ENCODE peak calls at places on chromosomes 7 and 10, in seven cellular contexts. W is transverse colon, P is Panc1, U is H1, Z is stomach, V is esophagus muscularis mucosa, T is prostate gland. O is an unnamed sample.
A peak's percentile ranks its signal among the peaks of the same experiment; 100 is the strongest.

GRCh38 chr7:157293413-157293788 is 43.4 kb upstream of the DNAJB6 start:
- DNase-seq in T (no peak), W (no peak), U (no peak), P (no peak), V (no peak), Z (no peak), O (no peak)

GRCh38 chr7:157276731-157277562 is 59.9 kb upstream of the DNAJB6 start:
- DNase-seq in T (no peak), U (peak; percentile 46), Z (no peak), P (no peak), W (no peak), V (no peak), O (no peak)

GRCh38 chr10:47020491-47020890 is 109.3 kb downstream of the PTPN20 start:
- DNase-seq in T (peak; percentile 3), V (no peak), P (no peak), W (no peak), U (no peak), Z (peak; percentile 22), O (no peak)

GRCh38 chr7:69429817-69430501 is 168.3 kb upstream of the AUTS2 start:
- DNase-seq in Z (no peak), W (peak; percentile 8), V (no peak), U (no peak), T (no peak), P (no peak), O (no peak)

GRCh38 chr10:101840741-101841453 is 2.7 kb downstream of the KCNIP2 start:
- DNase-seq in T (peak; percentile 55), W (peak; percentile 80), U (peak; percentile 96), Z (peak; percentile 78), P (no peak), V (no peak), O (no peak)

GRCh38 chr10:117324367-117324766 is 50.9 kb downstream of the PDZD8 start:
- DNase-seq in T (no peak), P (no peak), V (no peak), U (no peak), Z (no peak), W (no peak), O (no peak)

GRCh38 chr7:33720139-33720538 is 185.2 kb upstream of the BMPER start:
- DNase-seq in U (no peak), V (no peak), T (no peak), Z (no peak), P (no peak), W (no peak), O (no peak)

GRCh38 chr10:80187465-80188409 is 17.6 kb downstream of the ANXA11 start:
- DNase-seq in Z (peak; percentile 62), W (peak; percentile 83), P (no peak), U (no peak), T (peak; percentile 55), V (no peak), O (no peak)

GRCh38 chr7:44729949-44730590 is 18.6 kb upstream of the ZMIZ2 start:
- DNase-seq in T (no peak), V (no peak), Z (no peak), U (no peak), W (no peak), P (no peak), O (no peak)

DNA sequence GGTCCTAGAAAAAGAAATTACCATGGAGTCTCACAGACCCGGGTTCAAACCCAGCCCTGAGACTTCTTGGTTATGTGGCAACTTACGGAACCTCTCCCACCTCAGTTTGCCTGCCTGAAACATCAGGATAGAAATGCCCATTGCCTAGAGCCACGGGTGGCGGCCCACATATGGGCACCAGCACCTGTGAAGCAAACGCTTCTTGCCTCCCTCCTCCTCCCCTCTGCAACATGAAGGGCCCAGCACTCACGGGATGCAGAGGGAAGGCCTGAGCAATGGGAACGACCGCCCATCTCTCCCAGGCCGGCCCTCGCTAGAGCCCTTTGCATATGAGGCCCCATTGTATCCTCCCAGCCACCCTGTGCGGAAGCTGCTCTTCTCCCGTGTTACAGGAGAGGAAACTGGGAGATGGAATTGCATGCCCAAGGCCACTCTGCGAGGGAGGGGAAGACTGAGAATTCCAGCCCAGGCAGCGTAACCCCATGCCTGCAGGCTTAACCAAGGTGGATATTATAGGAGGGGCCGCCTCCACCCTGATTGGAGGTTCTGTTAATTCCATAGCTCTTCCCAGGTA is 88.2 kb downstream of the RGS10 start:
- DNase-seq in W (no peak), T (no peak), P (no peak), U (no peak), V (no peak), Z (no peak), O (no peak)
- H3K27ac ChIP-seq in W (no peak overlapping the region), T (no peak overlapping the region), P (no peak overlapping the region), U (no peak overlapping the region), V (no peak overlapping the region), Z (no peak overlapping the region), O (no peak overlapping the region)

GRCh38 chr7:95623788-95624187 is 27.5 kb upstream of the PDK4 start:
- DNase-seq in W (no peak), P (no peak), T (no peak), V (no peak), U (no peak), Z (no peak), O (no peak)

GRCh38 chr7:95631545-95631944 is 35.2 kb upstream of the PDK4 start:
- DNase-seq in V (no peak), U (no peak), T (no peak), P (no peak), Z (no peak), W (no peak), O (peak; percentile 39)

GRCh38 chr7:95630702-95631458 is 34.6 kb upstream of the PDK4 start:
- DNase-seq in T (peak; percentile 61), V (no peak), Z (no peak), P (no peak), U (no peak), W (no peak), O (no peak)

GRCh38 chr7:95632609-95633008 is 36.3 kb upstream of the PDK4 start:
- DNase-seq in V (no peak), W (no peak), U (no peak), Z (no peak), P (no peak), T (no peak), O (no peak)

GRCh38 chr7:95628831-95629439 is 32.6 kb upstream of the PDK4 start:
- DNase-seq in W (no peak), U (no peak), T (no peak), V (no peak), P (no peak), Z (no peak), O (no peak)
- TF ChIP-seq POLR2AphosphoS5 in W (peak; percentile 72), U (no peak), T (peak; percentile 56), V (peak; percentile 34), P (no peak), Z (peak; percentile 90), O (no peak)

GRCh38 chr10:106768204-106768603 is 396.3 kb downstream of the SORCS1 start:
- DNase-seq in V (no peak), Z (no peak), U (no peak), W (no peak), T (no peak), P (no peak), O (peak; percentile 18)

GRCh38 chr10:106771132-106771531 is 393.4 kb downstream of the SORCS1 start:
- DNase-seq in W (no peak), V (no peak), U (no peak), Z (no peak), P (no peak), T (no peak), O (no peak)

GRCh38 chr10:106764360-106764759 is 400.1 kb downstream of the SORCS1 start:
- DNase-seq in W (no peak), Z (no peak), U (no peak), P (no peak), T (no peak), V (no peak), O (no peak)

DNA sequence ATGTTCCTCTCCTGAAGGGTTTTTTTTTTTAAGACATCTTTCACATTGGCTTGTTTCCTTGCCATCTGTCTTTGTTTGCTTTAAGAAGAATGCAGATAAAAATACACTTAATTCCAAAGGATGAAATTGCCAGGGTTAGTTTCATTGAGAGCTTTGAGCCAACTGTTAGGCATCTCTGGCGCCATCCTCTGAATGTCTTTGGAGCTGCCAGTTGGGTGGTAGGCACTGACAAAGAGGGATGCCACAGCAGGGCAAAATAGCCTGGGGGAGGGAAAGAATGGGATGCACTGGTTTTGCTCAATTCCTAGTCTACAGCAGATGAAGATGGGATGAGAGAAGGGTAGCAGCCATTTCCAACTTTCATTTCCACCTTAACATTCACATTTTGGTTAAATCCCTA is 399.2 kb downstream of the SORCS1 start:
- DNase-seq in T (no peak), U (no peak), P (no peak), V (no peak), W (no peak), Z (no peak), O (no peak)
- H3K27ac ChIP-seq in T (no peak overlapping the region), U (no peak overlapping the region), P (no peak overlapping the region), V (no peak overlapping the region), W (no peak overlapping the region), Z (no peak overlapping the region), O (no peak overlapping the region)

GRCh38 chr10:77774940-77775391 is 137.4 kb upstream of the KCNMA1 start:
- DNase-seq in U (peak; percentile 37), Z (peak; percentile 20), P (no peak), V (peak; percentile 89), T (no peak), W (no peak), O (no peak)
- TF ChIP-seq POLR2AphosphoS5 in U (no peak), Z (no peak), P (no peak), V (no peak), T (no peak), W (no peak), O (no peak)

GRCh38 chr7:37282093-37282444 is 166.6 kb downstream of the ELMO1 start:
- DNase-seq in W (no peak), T (no peak), V (no peak), U (no peak), P (no peak), Z (no peak), O (no peak)
- H3K27ac ChIP-seq in W (no peak overlapping the region), T (no peak overlapping the region), V (no peak overlapping the region), U (no peak overlapping the region), P (no peak overlapping the region), Z (no peak overlapping the region), O (no peak overlapping the region)

GRCh38 chr7:23893172-23893941 is 183.3 kb downstream of the STK31 start:
- DNase-seq in T (no peak), P (no peak), V (peak; percentile 80), W (no peak), Z (no peak), U (no peak), O (no peak)

GRCh38 chr7:23893942-23894890 is 184.2 kb downstream of the STK31 start:
- DNase-seq in W (no peak), T (no peak), Z (no peak), V (peak; percentile 85), P (no peak), U (no peak), O (no peak)

GRCh38 chr7:23898619-23899018 is 188.6 kb downstream of the STK31 start:
- DNase-seq in U (no peak), V (no peak), P (no peak), Z (no peak), W (no peak), T (no peak), O (no peak)

GRCh38 chr7:23894891-23895569 is 185.0 kb downstream of the STK31 start:
- DNase-seq in U (no peak), P (no peak), W (no peak), Z (no peak), T (no peak), V (peak; percentile 8), O (no peak)

DNA sequence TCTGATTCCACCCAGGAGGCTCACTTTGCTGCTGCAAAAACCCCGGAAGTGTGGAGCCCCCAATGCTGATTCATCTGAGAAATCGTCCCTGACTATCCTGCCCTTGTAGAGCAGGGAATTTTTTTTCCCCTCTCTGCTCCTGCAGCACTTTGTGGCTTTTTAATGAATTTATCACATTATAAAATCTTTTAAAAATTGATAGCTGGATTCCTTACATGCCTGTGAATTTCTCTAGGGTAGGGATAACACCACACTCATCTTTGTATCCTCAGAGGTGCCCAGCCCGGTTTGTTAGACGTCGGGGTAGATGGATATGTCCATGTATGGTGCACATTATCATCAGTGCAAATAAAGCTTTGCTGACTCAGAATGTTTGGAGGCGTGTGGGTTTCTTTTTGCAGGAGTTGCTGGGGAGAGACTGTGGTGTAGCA is 185.7 kb downstream of the STK31 start:
- DNase-seq in P (no peak), W (no peak), V (no peak), T (no peak), U (no peak), Z (no peak), O (no peak)
- TF ChIP-seq POLR2AphosphoS5 in P (no peak), W (no peak), V (no peak), T (no peak), U (no peak), Z (no peak), O (peak; percentile 17)